ENCODE peak calls at places on chromosome 3, in ten cellular contexts. D, T, P, J, I, V, Z, K, F and L are unnamed samples.

GRCh38 chr3:16365454-16366128 is 100.6 kb downstream of the OXNAD1 start:
- DNase-seq in D (no peak), T (no peak), P (no peak), J (no peak), I (no peak), V (no peak), Z (no peak), K (no peak), F (peak), L (no peak)

GRCh38 chr3:196969001-196969659 is 497 bp upstream of the PIGZ start:
- DNase-seq in D (peak), T (no peak), P (no peak), J (peak), I (peak), V (no peak), Z (peak), K (peak), F (peak), L (peak)

GRCh38 chr3:47283193-47283537 is 421 bp downstream of the KLHL18 start:
- DNase-seq in D (peak), T (no peak), P (no peak), J (peak), I (peak), V (peak), Z (no peak), K (no peak), F (peak), L (peak)

GRCh38 chr3:170975283-170976189 is 51.0 kb downstream of the SLC2A2 start:
- DNase-seq in D (no peak), T (no peak), P (no peak), J (no peak), I (no peak), V (no peak), Z (no peak), K (no peak), F (no peak), L (no peak)

GRCh38 chr3:127034990-127035652 is 52.2 kb downstream of the PLXNA1 start:
- DNase-seq in D (no peak), T (no peak), P (no peak), J (no peak), I (no peak), V (no peak), Z (no peak), K (no peak), F (no peak), L (no peak)

GRCh38 chr3:50388720-50389352 is 29.5 kb upstream of the TMEM115 start:
- DNase-seq in D (no peak), T (no peak), P (no peak), J (no peak), I (no peak), V (no peak), Z (no peak), K (no peak), F (no peak), L (no peak)

GRCh38 chr3:150544726-150545125 is 1.6 kb downstream of the SERP1 start:
- DNase-seq in D (no peak), T (no peak), P (peak), J (no peak), I (no peak), V (no peak), Z (no peak), K (no peak), F (no peak), L (no peak)

GRCh38 chr3:196219970-196220311 is 3.6 kb downstream of the SLC51A start:
- DNase-seq in D (no peak), T (no peak), P (no peak), J (no peak), I (no peak), V (no peak), Z (no peak), K (no peak), F (no peak), L (no peak)

GRCh38 chr3:63864008-63864871 is 573 bp downstream of the ATXN7 start:
- DNase-seq in D (peak), T (peak), P (no peak), J (peak), I (peak), V (peak), Z (peak), K (peak), F (peak), L (peak)

GRCh38 chr3:98893740-98894139 is 7.8 kb downstream of the DCBLD2 start:
- DNase-seq in D (no peak), T (no peak), P (no peak), J (no peak), I (no peak), V (no peak), Z (no peak), K (no peak), F (no peak), L (peak)

GRCh38 chr3:171335559-171335958 is 124.6 kb downstream of the TNIK start:
- DNase-seq in D (no peak), T (no peak), P (no peak), J (no peak), I (no peak), V (no peak), Z (no peak), K (no peak), F (no peak), L (no peak)

GRCh38 chr3:8760506-8760905 is 8.9 kb downstream of the OXTR start:
- DNase-seq in D (no peak), T (no peak), P (no peak), J (no peak), I (no peak), V (no peak), Z (no peak), K (no peak), F (no peak), L (no peak)

GRCh38 chr3:186570941-186571643 is 572 bp downstream of the DNAJB11 start:
- DNase-seq in D (no peak), T (no peak), P (no peak), J (peak), I (no peak), V (no peak), Z (no peak), K (no peak), F (no peak), L (no peak)

GRCh38 chr3:73098873-73099272 is 37.4 kb downstream of the EBLN2 start:
- DNase-seq in D (no peak), T (no peak), P (no peak), J (no peak), I (no peak), V (no peak), Z (no peak), K (no peak), F (no peak), L (no peak)

GRCh38 chr3:108488631-108489030 is 21.8 kb downstream of the MYH15 start:
- DNase-seq in D (no peak), T (no peak), P (peak), J (no peak), I (no peak), V (no peak), Z (no peak), K (no peak), F (no peak), L (no peak)

GRCh38 chr3:78112266-78112665 is 1072.4 kb downstream of the ROBO2 start:
- DNase-seq in D (no peak), T (no peak), P (no peak), J (no peak), I (no peak), V (no peak), Z (no peak), K (no peak), F (no peak), L (no peak)

GRCh38 chr3:189099505-189100290 is 72.1 kb upstream of the TPRG1 start:
- DNase-seq in D (no peak), T (no peak), P (no peak), J (no peak), I (peak), V (no peak), Z (no peak), K (no peak), F (no peak), L (no peak)

GRCh38 chr3:197031315-197032285 is 2.0 kb upstream of the MELTF start:
- DNase-seq in D (no peak), T (no peak), P (peak), J (peak), I (peak), V (peak), Z (no peak), K (no peak), F (no peak), L (peak)

GRCh38 chr3:127722104-127722784 is 49.5 kb downstream of the ABTB1 start:
- DNase-seq in D (no peak), T (no peak), P (no peak), J (no peak), I (no peak), V (no peak), Z (no peak), K (no peak), F (no peak), L (no peak)

GRCh38 chr3:194575484-194576210 is 57.6 kb downstream of the TMEM44 start:
- DNase-seq in D (no peak), T (no peak), P (no peak), J (no peak), I (no peak), V (no peak), Z (peak), K (no peak), F (no peak), L (peak)

GRCh38 chr3:164418426-164418825 is 659.9 kb downstream of the SI start:
- DNase-seq in D (no peak), T (no peak), P (no peak), J (no peak), I (no peak), V (no peak), Z (no peak), K (no peak), F (no peak), L (peak)

GRCh38 chr3:128489860-128490649 is 2.9 kb downstream of the GATA2 start:
- DNase-seq in D (no peak), T (no peak), P (no peak), J (no peak), I (no peak), V (no peak), Z (no peak), K (no peak), F (no peak), L (peak)